ENCODE peak calls at places on chromosomes 12 and 14, in nine cellular contexts. V is activated naive CD8-positive, alpha-beta T cell treated with anti-CD3 and anti-CD28 coated beads, Interleukin-2, amount 50 U/mL, for 16 hours; H is Right ventricle myocardium superior; T is body of pancreas; L is ELR; G is GM13976; C is DMS153; W is right cardiac atrium; N is stimulated activated CD4-positive, alpha-beta T cell treated with anti-CD3 and anti-CD28 coated beads, Interleukin-1b, Interleukin-23, amount 100 ng/mL, for 24 hours. J is an unnamed sample.

GRCh38 chr12:51846911-51847829 is 1.3 kb downstream of the FIGNL2 start:
- DNase-seq in C (no peak), L (peak), H (peak), N (no peak), V (peak), W (peak), T (peak), G (peak), J (no peak)

GRCh38 chr12:109930028-109930800 is 30.1 kb downstream of the TCHP start:
- DNase-seq in C (no peak), N (no peak), G (no peak), W (no peak), H (no peak), T (peak), L (no peak), V (no peak), J (no peak)

GRCh38 chr14:95614335-95614734 is 71.9 kb upstream of the TCL1B start:
- DNase-seq in C (no peak), V (no peak), G (no peak), L (peak), N (no peak), H (no peak), W (no peak), T (no peak), J (no peak)

GRCh38 chr14:102655154-102655553 is 62.7 kb downstream of the RCOR1 start:
- DNase-seq in L (peak), G (no peak), H (no peak), T (no peak), W (no peak), N (no peak), V (no peak), C (no peak), J (peak)

GRCh38 chr12:108430245-108430644 is 84.8 kb upstream of the FICD start:
- DNase-seq in N (no peak), L (no peak), W (no peak), C (no peak), V (no peak), G (no peak), H (no peak), T (peak), J (no peak)

GRCh38 chr14:67241416-67242362 is at the start of gene PALS1:
- DNase-seq in H (no peak), W (no peak), V (no peak), T (peak), N (peak), L (peak), G (no peak), C (peak), J (peak)

GRCh38 chr14:53849549-53849948 is 107.1 kb downstream of the BMP4 start:
- DNase-seq in C (no peak), W (no peak), N (no peak), V (no peak), H (no peak), L (no peak), G (no peak), T (no peak), J (no peak)

GRCh38 chr12:50353869-50354593 is 42.4 kb downstream of the FAM186A start:
- DNase-seq in C (no peak), V (no peak), N (no peak), G (no peak), W (no peak), H (no peak), T (no peak), L (peak), J (peak)

GRCh38 chr14:62280366-62280765 is 518.1 kb downstream of the SNAPC1 start:
- DNase-seq in G (no peak), T (no peak), W (no peak), N (no peak), V (no peak), C (no peak), L (no peak), H (no peak), J (no peak)

GRCh38 chr12:102438047-102438822 is 42.1 kb downstream of the IGF1 start:
- DNase-seq in W (no peak), T (no peak), N (no peak), G (no peak), H (no peak), C (no peak), L (peak), V (no peak), J (peak)

GRCh38 chr14:95156153-95156764 is 1.1 kb downstream of the DICER1 start:
- DNase-seq in L (peak), T (no peak), N (no peak), C (no peak), G (peak), W (no peak), V (no peak), H (no peak), J (peak)

GRCh38 chr14:37973031-37973908 is 234.4 kb upstream of the SSTR1 start:
- DNase-seq in H (no peak), T (no peak), V (no peak), C (no peak), G (no peak), L (peak), N (no peak), W (no peak), J (no peak)

GRCh38 chr12:132292328-132293319 is 36.8 kb downstream of the GALNT9 start:
- DNase-seq in C (no peak), W (no peak), L (no peak), V (no peak), T (no peak), H (peak), N (no peak), G (no peak), J (no peak)

GRCh38 chr12:120488057-120488660 is 7.8 kb upstream of the DYNLL1 start:
- DNase-seq in H (no peak), G (no peak), V (no peak), W (no peak), N (no peak), T (no peak), C (no peak), L (no peak), J (no peak)

GRCh38 chr12:42810006-42810405 is 220.5 kb upstream of the PRICKLE1 start:
- DNase-seq in N (no peak), C (no peak), H (no peak), G (no peak), V (no peak), L (no peak), T (no peak), W (no peak), J (peak)